ENCODE peak calls at places on chromosome 1, in ten cellular contexts. Z, T, R, S, B, V, Y, F, G and U are unnamed samples.

GRCh38 chr1:233025156-233025555 is 74.7 kb downstream of the NTPCR start:
- DNase-seq in Z (peak; percentile 36), T (no peak), R (no peak), S (no peak), B (no peak), V (peak; percentile 68), Y (no peak), F (peak; percentile 14), G (no peak), U (no peak)

GRCh38 chr1:25922633-25923567 is 16.7 kb upstream of the STMN1 start:
- DNase-seq in Z (peak; percentile 42), T (no peak), R (peak; percentile 86), S (no peak), B (no peak), V (peak; percentile 34), Y (peak; percentile 71), F (peak; percentile 2), G (peak; percentile 30), U (peak; percentile 76)

GRCh38 chr1:24727490-24728214 is 17.6 kb upstream of the CLIC4 start:
- DNase-seq in Z (no peak), T (no peak), R (peak; percentile 91), S (peak; percentile 49), B (peak; percentile 76), V (no peak), Y (no peak), F (no peak), G (no peak), U (no peak)

GRCh38 chr1:239739919-239740318 is 351.8 kb upstream of the FMN2 start:
- DNase-seq in Z (no peak), T (no peak), R (no peak), S (no peak), B (no peak), V (no peak), Y (no peak), F (no peak), G (no peak), U (no peak)

GRCh38 chr1:20376880-20377494 is 86.3 kb downstream of the VWA5B1 start:
- DNase-seq in Z (peak; percentile 75), T (peak; percentile 56), R (no peak), S (no peak), B (no peak), V (peak; percentile 58), Y (peak; percentile 71), F (no peak), G (peak; percentile 26), U (no peak)

GRCh38 chr1:97308131-97308530 is 586.5 kb downstream of the PTBP2 start:
- DNase-seq in Z (no peak), T (no peak), R (no peak), S (no peak), B (peak; percentile 27), V (no peak), Y (no peak), F (no peak), G (no peak), U (no peak)

GRCh38 chr1:231338270-231339128 is at the start of gene SPRTN:
- DNase-seq in Z (no peak), T (no peak), R (peak; percentile 95), S (no peak), B (no peak), V (peak; percentile 43), Y (no peak), F (no peak), G (no peak), U (peak; percentile 20)

GRCh38 chr1:205313681-205314308 is 7.8 kb downstream of the NUAK2 start:
- DNase-seq in Z (peak; percentile 70), T (no peak), R (peak; percentile 86), S (no peak), B (no peak), V (peak; percentile 67), Y (peak; percentile 31), F (no peak), G (peak; percentile 33), U (peak; percentile 53)

GRCh38 chr1:3238705-3239278 is 169.8 kb downstream of the PRDM16 start:
- DNase-seq in Z (no peak), T (no peak), R (no peak), S (no peak), B (no peak), V (no peak), Y (no peak), F (no peak), G (no peak), U (no peak)

GRCh38 chr1:243471754-243472725 is 216.2 kb downstream of the SDCCAG8 start:
- DNase-seq in Z (no peak), T (no peak), R (no peak), S (no peak), B (no peak), V (peak; percentile 75), Y (no peak), F (peak; percentile 8), G (no peak), U (no peak)

GRCh38 chr1:245735831-245736530 is 581.2 kb downstream of the KIF26B start:
- DNase-seq in Z (no peak), T (no peak), R (no peak), S (no peak), B (peak; percentile 23), V (no peak), Y (no peak), F (no peak), G (no peak), U (no peak)

GRCh38 chr1:90924982-90925381 is 96.9 kb downstream of the ZNF644 start:
- DNase-seq in Z (no peak), T (no peak), R (no peak), S (no peak), B (no peak), V (no peak), Y (no peak), F (no peak), G (no peak), U (peak; percentile 21)

GRCh38 chr1:62688687-62689085 is 500 bp upstream of the DOCK7 start:
- DNase-seq in Z (no peak), T (no peak), R (no peak), S (no peak), B (no peak), V (no peak), Y (no peak), F (no peak), G (no peak), U (peak; percentile 61)

GRCh38 chr1:222697858-222698257 is 14.4 kb downstream of the AIDA start:
- DNase-seq in Z (no peak), T (no peak), R (no peak), S (no peak), B (peak; percentile 48), V (no peak), Y (no peak), F (no peak), G (no peak), U (no peak)

GRCh38 chr1:61313906-61314422 is 231.6 kb downstream of the NFIA start:
- DNase-seq in Z (no peak), T (no peak), R (no peak), S (no peak), B (no peak), V (peak; percentile 51), Y (no peak), F (no peak), G (no peak), U (no peak)

GRCh38 chr1:26557078-26557477 is 27.5 kb downstream of the RPS6KA1 start:
- DNase-seq in Z (no peak), T (no peak), R (no peak), S (no peak), B (no peak), V (no peak), Y (no peak), F (no peak), G (no peak), U (no peak)